ENCODE peak calls at places on chromosomes 5 and 9, in five cellular contexts. M, Y, H, K and G are unnamed samples.

GRCh38 chr5:25862276-25862675 is 1176.1 kb downstream of the CDH9 start:
- DNase-seq in M (no peak), Y (no peak), H (no peak), K (no peak), G (no peak)

GRCh38 chr9:128546504-128546903 is 5.9 kb upstream of the SPTAN1 start:
- DNase-seq in M (no peak), Y (no peak), H (no peak), K (no peak), G (no peak)

GRCh38 chr5:34699155-34700077 is 43.3 kb downstream of the RAI14 start:
- DNase-seq in M (no peak), Y (no peak), H (no peak), K (no peak), G (no peak)

GRCh38 chr5:20105915-20106314 is 117.9 kb upstream of the CDH18 start:
- DNase-seq in M (no peak), Y (no peak), H (no peak), K (no peak), G (no peak)

GRCh38 chr5:90191352-90192045 is 218.1 kb downstream of the CETN3 start:
- DNase-seq in M (no peak), Y (no peak), H (no peak), K (no peak), G (no peak)

GRCh38 chr5:151718168-151718567 is 31.5 kb upstream of the SPARC start:
- DNase-seq in M (no peak), Y (no peak), H (no peak), K (peak), G (no peak)

GRCh38 chr9:110217656-110218099 is 9.7 kb upstream of the C9orf152 start:
- DNase-seq in M (no peak), Y (peak), H (peak), K (peak), G (peak)

GRCh38 chr9:76927540-76928240 is 21.8 kb upstream of the PRUNE2 start:
- DNase-seq in M (no peak), Y (no peak), H (no peak), K (peak), G (peak)

GRCh38 chr5:87252283-87252605 is 15.4 kb upstream of the RASA1 start:
- DNase-seq in M (no peak), Y (no peak), H (no peak), K (no peak), G (no peak)

GRCh38 chr9:90169490-90169889 is 473.1 kb downstream of the DIRAS2 start:
- DNase-seq in M (no peak), Y (peak), H (peak), K (no peak), G (no peak)

GRCh38 chr9:109542922-109543321 is 44.8 kb upstream of the PTPN3 start:
- DNase-seq in M (no peak), Y (no peak), H (no peak), K (no peak), G (no peak)

GRCh38 chr9:72396247-72397091 is 31.5 kb upstream of the ZFAND5 start:
- DNase-seq in M (no peak), Y (peak), H (peak), K (peak), G (peak)

GRCh38 chr5:136084698-136085097 is 47.9 kb upstream of the SMAD5 start:
- DNase-seq in M (no peak), Y (no peak), H (peak), K (no peak), G (no peak)

GRCh38 chr5:60649288-60649917 is 50.6 kb downstream of the DEPDC1B start:
- DNase-seq in M (no peak), Y (peak), H (peak), K (peak), G (peak)

GRCh38 chr5:169546346-169546745 is 37.2 kb upstream of the SPDL1 start:
- DNase-seq in M (no peak), Y (no peak), H (no peak), K (peak), G (no peak)

GRCh38 chr9:79104216-79104615 is 467.5 kb upstream of the TLE4 start:
- DNase-seq in M (no peak), Y (no peak), H (no peak), K (no peak), G (peak)

GRCh38 chr5:174283176-174283575 is 237.7 kb downstream of the NSG2 start:
- DNase-seq in M (no peak), Y (no peak), H (no peak), K (no peak), G (no peak)

GRCh38 chr9:134323741-134324358 is 2.4 kb upstream of the RXRA start:
- DNase-seq in M (no peak), Y (peak), H (no peak), K (peak), G (peak)

GRCh38 chr9:86281577-86282076 is 711 bp downstream of the ISCA1 start:
- DNase-seq in M (no peak), Y (peak), H (peak), K (peak), G (peak)

GRCh38 chr5:5533927-5534326 is 111.5 kb downstream of the ICE1 start:
- DNase-seq in M (no peak), Y (no peak), H (peak), K (no peak), G (no peak)

GRCh38 chr5:119275146-119275872 is 80.5 kb upstream of the TNFAIP8 start:
- DNase-seq in M (no peak), Y (no peak), H (no peak), K (peak), G (peak)

GRCh38 chr5:44900273-44900954 is 91.7 kb downstream of the MRPS30 start:
- DNase-seq in M (no peak), Y (no peak), H (no peak), K (no peak), G (no peak)

GRCh38 chr5:173581408-173582197 is 34.8 kb downstream of the BOD1 start:
- DNase-seq in M (peak), Y (peak), H (no peak), K (peak), G (no peak)

GRCh38 chr9:130451509-130452388 is 7.0 kb downstream of the ASS1 start:
- DNase-seq in M (no peak), Y (peak), H (peak), K (peak), G (peak)

GRCh38 chr9:127651697-127652610 is 39.9 kb downstream of the STXBP1 start:
- DNase-seq in M (no peak), Y (no peak), H (no peak), K (no peak), G (no peak)

GRCh38 chr9:94860678-94861588 is 134.4 kb downstream of the AOPEP start:
- DNase-seq in M (peak), Y (no peak), H (no peak), K (peak), G (peak)

GRCh38 chr9:135073081-135073740 is 14.3 kb upstream of the OLFM1 start:
- DNase-seq in M (no peak), Y (no peak), H (no peak), K (no peak), G (no peak)

GRCh38 chr9:99253134-99253533 is 31.1 kb downstream of the SEC61B start:
- DNase-seq in M (no peak), Y (no peak), H (no peak), K (no peak), G (no peak)

GRCh38 chr9:37873955-37874354 is 30.0 kb downstream of the SLC25A51 start:
- DNase-seq in M (no peak), Y (no peak), H (no peak), K (no peak), G (no peak)